ENCODE peak calls at places on chromosome X, in ten cellular contexts. Q is foreskin fibroblast, C is astrocyte, T is uterus, L is colonic mucosa, B is lung, D is thoracic aorta, J is fibroblast of pulmonary artery, W is upper lobe of right lung, Y is AG10803. Z is an unnamed sample.

GRCh38 chrX:64976673-64977040 is 407 bp upstream of the ZC4H2 start:
- DNase-seq in Q (no peak), C (no peak), T (peak), L (no peak), B (no peak), D (no peak), J (no peak), W (no peak), Y (no peak), Z (no peak)

GRCh38 chrX:151801980-151802379 is 67.4 kb downstream of the CNGA2 start:
- DNase-seq in Q (no peak), C (no peak), T (no peak), L (no peak), B (no peak), D (no peak), J (peak), W (no peak), Y (no peak), Z (no peak)

GRCh38 chrX:33339219-33339618 is 127.9 kb upstream of the DMD start:
- DNase-seq in Q (no peak), C (no peak), T (no peak), L (no peak), B (no peak), D (no peak), J (peak), W (no peak), Y (no peak), Z (no peak)

GRCh38 chrX:72430405-72430968 is 124.8 kb upstream of the CITED1 start:
- DNase-seq in Q (no peak), C (no peak), T (no peak), L (no peak), B (no peak), D (no peak), J (peak), W (no peak), Y (no peak), Z (no peak)

GRCh38 chrX:331145-331771 is 12.7 kb upstream of the GTPBP6 start:
- DNase-seq in Q (peak), C (no peak), T (no peak), L (no peak), B (no peak), D (no peak), J (peak), W (peak), Y (peak), Z (no peak)

GRCh38 chrX:35115205-35115604 is 172.6 kb downstream of the FAM47B start:
- DNase-seq in Q (peak), C (peak), T (no peak), L (no peak), B (no peak), D (no peak), J (peak), W (no peak), Y (peak), Z (no peak)

GRCh38 chrX:31608651-31609050 is 536.8 kb upstream of the FTHL17 start:
- DNase-seq in Q (no peak), C (no peak), T (no peak), L (no peak), B (no peak), D (no peak), J (peak), W (no peak), Y (no peak), Z (no peak)

GRCh38 chrX:64186974-64187761 is 18.3 kb downstream of the AMER1 start:
- DNase-seq in Q (no peak), C (no peak), T (no peak), L (no peak), B (no peak), D (no peak), J (no peak), W (no peak), Y (no peak), Z (no peak)

GRCh38 chrX:69133561-69134542 is 31.4 kb downstream of the PJA1 start:
- DNase-seq in Q (peak), C (peak), T (peak), L (peak), B (no peak), D (no peak), J (peak), W (no peak), Y (peak), Z (peak)

GRCh38 chrX:109940411-109940810 is 62.5 kb upstream of the TMEM164 start:
- DNase-seq in Q (no peak), C (peak), T (no peak), L (no peak), B (no peak), D (no peak), J (no peak), W (no peak), Y (no peak), Z (no peak)

GRCh38 chrX:20315140-20315539 is 48.4 kb upstream of the RPS6KA3 start:
- DNase-seq in Q (no peak), C (no peak), T (no peak), L (peak), B (no peak), D (no peak), J (no peak), W (no peak), Y (no peak), Z (no peak)

GRCh38 chrX:49286581-49286980 is 16.9 kb upstream of the GAGE10 start:
- DNase-seq in Q (no peak), C (no peak), T (no peak), L (no peak), B (no peak), D (no peak), J (no peak), W (no peak), Y (no peak), Z (no peak)

GRCh38 chrX:106243376-106243775 is 75.3 kb downstream of the PWWP3B start:
- DNase-seq in Q (no peak), C (no peak), T (no peak), L (no peak), B (no peak), D (no peak), J (no peak), W (no peak), Y (no peak), Z (no peak)

GRCh38 chrX:153878969-153879653 is 6.9 kb downstream of the L1CAM start:
- DNase-seq in Q (no peak), C (no peak), T (no peak), L (no peak), B (no peak), D (no peak), J (no peak), W (no peak), Y (no peak), Z (no peak)

GRCh38 chrX:154401918-154402621 is 3.9 kb downstream of the RPL10 start:
- DNase-seq in Q (peak), C (peak), T (no peak), L (no peak), B (no peak), D (no peak), J (no peak), W (no peak), Y (no peak), Z (no peak)

GRCh38 chrX:337331-337831 is 18.8 kb upstream of the GTPBP6 start:
- DNase-seq in Q (no peak), C (no peak), T (no peak), L (no peak), B (no peak), D (no peak), J (no peak), W (peak), Y (no peak), Z (no peak)

GRCh38 chrX:30913556-30913955 is 24.5 kb upstream of the TAB3 start:
- DNase-seq in Q (no peak), C (no peak), T (no peak), L (no peak), B (no peak), D (no peak), J (no peak), W (no peak), Y (no peak), Z (no peak)

GRCh38 chrX:139049455-139049854 is 337.9 kb upstream of the FGF13 start:
- DNase-seq in Q (no peak), C (peak), T (no peak), L (no peak), B (no peak), D (no peak), J (no peak), W (no peak), Y (peak), Z (no peak)

GRCh38 chrX:152832520-152832919 is 1.7 kb downstream of the NSDHL start:
- DNase-seq in Q (no peak), C (no peak), T (no peak), L (no peak), B (no peak), D (no peak), J (no peak), W (no peak), Y (no peak), Z (no peak)

GRCh38 chrX:43882294-43882681 is at the start of gene MAOB:
- DNase-seq in Q (no peak), C (no peak), T (peak), L (peak), B (no peak), D (no peak), J (no peak), W (peak), Y (no peak), Z (no peak)

GRCh38 chrX:43880439-43880838 is 1.8 kb downstream of the MAOB start:
- DNase-seq in Q (no peak), C (no peak), T (no peak), L (no peak), B (no peak), D (no peak), J (peak), W (no peak), Y (no peak), Z (no peak)

GRCh38 chrX:43878902-43879526 is 3.2 kb downstream of the MAOB start:
- DNase-seq in Q (no peak), C (no peak), T (peak), L (no peak), B (no peak), D (no peak), J (no peak), W (no peak), Y (no peak), Z (no peak)

GRCh38 chrX:43885617-43886016 is 3.4 kb upstream of the MAOB start:
- DNase-seq in Q (no peak), C (no peak), T (no peak), L (no peak), B (no peak), D (no peak), J (no peak), W (no peak), Y (no peak), Z (no peak)

DNA sequence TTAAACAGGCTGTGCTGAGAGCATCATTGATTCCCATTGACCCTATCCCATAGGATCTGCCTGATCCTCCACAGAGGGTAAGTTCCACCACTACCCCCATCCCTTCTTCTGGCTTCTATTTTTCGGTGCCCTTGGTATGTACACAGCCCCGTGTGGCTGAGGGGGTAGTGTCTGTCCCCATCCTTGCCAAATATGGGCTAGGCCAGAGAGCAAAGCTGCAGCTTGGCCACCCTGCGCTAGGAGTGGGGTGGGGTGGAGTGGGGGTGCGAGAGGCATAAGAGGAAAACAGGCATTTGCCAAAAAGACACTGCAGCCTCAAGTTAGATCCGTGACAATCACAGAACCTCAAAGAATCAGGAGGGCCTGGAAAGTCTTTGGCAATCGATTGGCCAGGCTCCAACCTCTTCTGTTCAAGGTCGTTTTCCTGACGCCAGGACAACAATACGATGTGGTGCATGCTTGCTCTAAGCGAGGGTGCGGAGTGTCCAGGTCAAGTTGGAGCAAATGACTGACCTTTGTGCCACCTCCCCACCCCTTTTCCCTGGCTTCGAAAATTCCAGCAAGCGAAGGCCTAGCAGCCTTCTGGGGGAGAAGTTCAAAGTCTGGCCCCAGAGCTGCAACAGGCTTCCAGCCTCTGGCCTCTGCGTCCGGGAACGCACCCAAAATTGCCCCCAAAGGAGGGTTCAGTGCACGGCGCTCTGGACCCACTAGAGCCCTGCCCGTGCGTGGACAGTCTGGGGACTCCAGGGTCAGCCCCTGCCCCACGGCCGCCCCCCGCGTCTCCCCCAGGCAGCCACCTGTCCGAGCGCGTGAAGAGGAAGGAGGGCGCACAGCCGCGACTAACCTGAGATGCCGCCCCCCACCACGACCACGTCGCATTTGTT is 598 bp downstream of the MAOB start:
- DNase-seq in Q (no peak), C (no peak), T (peak), L (peak), B (no peak), D (no peak), J (no peak), W (no peak), Y (peak), Z (no peak)
- H3K4me3 ChIP-seq in Q (no peak), C (no peak), T (peak), L (peak), B (peak), D (peak), J (no peak), W (peak), Y (no peak), Z (peak)

GRCh38 chrX:56802921-56803848 is 74.1 kb downstream of the NBDY start:
- DNase-seq in Q (peak), C (peak), T (peak), L (peak), B (peak), D (no peak), J (peak), W (no peak), Y (peak), Z (peak)
- TF ChIP-seq CTCF in Q (peak), C (peak), T (peak), L (peak), B (peak), D (no peak), J (peak), W (peak), Y (peak), Z (peak)

DNA sequence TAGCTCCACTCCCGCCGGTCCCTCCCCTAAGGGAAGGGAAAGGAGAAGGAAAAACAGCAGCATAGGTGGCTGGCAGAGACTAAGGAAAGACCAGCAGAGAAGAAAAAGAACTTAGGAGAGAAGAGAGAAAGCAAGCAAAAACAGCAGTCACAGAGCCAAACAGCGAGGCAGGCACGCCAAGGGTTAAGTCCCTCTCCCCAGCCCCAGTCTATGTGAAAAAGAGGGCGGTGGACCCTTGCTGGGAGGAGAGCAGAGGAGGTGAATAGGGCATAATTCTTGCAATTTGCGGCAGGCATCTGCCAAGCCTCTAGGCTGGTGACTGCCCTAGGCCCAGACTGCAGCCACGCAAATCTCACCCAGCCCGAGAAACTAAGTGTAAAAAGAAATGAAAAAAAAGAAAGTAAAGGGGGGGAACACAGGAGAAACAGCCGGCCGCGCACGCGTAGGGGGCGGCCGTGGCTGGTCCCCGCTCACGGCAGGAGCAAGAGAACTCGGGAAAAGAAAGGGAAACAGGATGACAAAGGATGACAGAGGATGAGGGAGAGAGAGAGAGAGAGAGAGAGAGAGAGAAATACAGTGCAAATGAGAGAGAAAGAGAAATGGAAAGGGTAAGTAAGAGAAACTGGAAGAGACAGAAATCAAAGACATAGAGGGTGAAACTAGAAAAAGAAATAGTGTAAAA is 48.6 kb downstream of the MAGEA9 start:
- DNase-seq in Q (peak), C (peak), T (no peak), L (no peak), B (no peak), D (no peak), J (peak), W (no peak), Y (peak), Z (no peak)
- H3K4me3 ChIP-seq in Q (peak), C (peak), T (peak), L (no peak), B (no peak), D (peak), J (peak), W (peak), Y (peak), Z (no peak)

DNA sequence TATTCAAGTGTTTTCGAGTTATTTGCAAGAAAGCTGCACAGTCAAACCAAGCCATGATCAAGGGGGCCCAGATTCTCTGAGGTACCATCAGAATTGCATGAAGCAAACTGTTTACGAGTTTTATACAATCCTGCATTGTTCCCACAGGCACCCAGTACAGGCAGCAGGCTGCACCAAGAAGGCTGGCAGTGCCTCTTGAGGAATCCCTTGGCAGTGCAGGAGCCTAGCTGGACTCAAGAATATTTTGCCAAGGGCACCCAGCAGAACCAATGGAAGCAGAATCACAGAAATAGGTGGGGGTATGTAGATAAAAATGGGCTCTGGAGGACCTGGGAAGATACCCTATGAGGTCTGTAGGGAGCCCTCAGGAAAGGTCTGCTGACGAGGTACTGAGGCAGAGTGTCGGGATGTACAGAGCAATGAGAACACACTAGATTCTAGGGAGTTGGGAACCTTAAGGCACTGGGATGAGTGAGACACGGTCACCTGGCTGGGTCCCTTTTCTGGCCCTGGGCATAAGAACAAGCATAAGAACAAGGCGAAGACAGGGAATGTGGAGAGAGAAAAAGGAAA is 2.5 kb upstream of the PLP1 start:
- DNase-seq in Q (peak), C (no peak), T (no peak), L (no peak), B (no peak), D (no peak), J (peak), W (no peak), Y (peak), Z (no peak)
- TF ChIP-seq CTCF in Q (peak), C (peak), T (peak), L (peak), B (no peak), D (peak), J (peak), W (peak), Y (peak), Z (peak)

GRCh38 chrX:40083979-40084359 is 13.8 kb downstream of the BCOR start:
- DNase-seq in Q (no peak), C (no peak), T (no peak), L (no peak), B (no peak), D (no peak), J (no peak), W (no peak), Y (no peak), Z (no peak)

GRCh38 chrX:40086569-40087335 is 11.0 kb downstream of the BCOR start:
- DNase-seq in Q (no peak), C (no peak), T (no peak), L (no peak), B (no peak), D (no peak), J (no peak), W (no peak), Y (no peak), Z (no peak)

GRCh38 chrX:40085086-40085551 is 12.6 kb downstream of the BCOR start:
- DNase-seq in Q (peak), C (peak), T (no peak), L (no peak), B (no peak), D (no peak), J (peak), W (no peak), Y (peak), Z (no peak)

GRCh38 chrX:40084471-40084870 is 13.3 kb downstream of the BCOR start:
- DNase-seq in Q (no peak), C (no peak), T (no peak), L (no peak), B (no peak), D (no peak), J (no peak), W (no peak), Y (no peak), Z (no peak)

DNA sequence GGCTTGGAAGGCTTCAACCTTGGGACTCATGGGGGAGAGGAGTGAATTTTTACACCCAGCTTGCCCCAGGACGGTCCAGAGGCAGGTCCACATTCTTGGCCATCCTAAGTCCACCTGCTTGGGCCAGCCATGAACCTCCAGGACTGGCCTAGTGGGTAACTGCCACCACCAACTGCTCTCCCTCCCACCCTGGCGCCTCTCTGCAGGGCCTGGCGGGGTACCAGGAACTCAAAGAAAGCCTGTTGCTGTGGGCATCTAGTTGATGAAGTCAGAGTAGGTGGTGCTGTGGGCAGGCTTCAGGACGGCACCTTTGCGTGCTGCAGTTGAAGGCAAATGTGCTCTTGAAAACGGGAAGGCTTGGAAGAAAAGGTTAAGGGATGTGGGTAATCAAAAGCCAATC is 12.0 kb downstream of the BCOR start:
- DNase-seq in Q (no peak), C (no peak), T (no peak), L (no peak), B (no peak), D (no peak), J (no peak), W (no peak), Y (no peak), Z (no peak)
- H3K4me3 ChIP-seq in Q (no peak), C (no peak), T (no peak), L (no peak), B (no peak), D (peak), J (no peak), W (no peak), Y (no peak), Z (no peak)

GRCh38 chrX:45557390-45557789 is 356.7 kb upstream of the DIPK2B start:
- DNase-seq in Q (no peak), C (no peak), T (no peak), L (no peak), B (no peak), D (no peak), J (peak), W (no peak), Y (no peak), Z (no peak)
- TF ChIP-seq CTCF in Q (no peak), C (no peak), T (no peak), L (no peak), B (no peak), D (no peak), J (peak), W (no peak), Y (no peak), Z (peak)

DNA sequence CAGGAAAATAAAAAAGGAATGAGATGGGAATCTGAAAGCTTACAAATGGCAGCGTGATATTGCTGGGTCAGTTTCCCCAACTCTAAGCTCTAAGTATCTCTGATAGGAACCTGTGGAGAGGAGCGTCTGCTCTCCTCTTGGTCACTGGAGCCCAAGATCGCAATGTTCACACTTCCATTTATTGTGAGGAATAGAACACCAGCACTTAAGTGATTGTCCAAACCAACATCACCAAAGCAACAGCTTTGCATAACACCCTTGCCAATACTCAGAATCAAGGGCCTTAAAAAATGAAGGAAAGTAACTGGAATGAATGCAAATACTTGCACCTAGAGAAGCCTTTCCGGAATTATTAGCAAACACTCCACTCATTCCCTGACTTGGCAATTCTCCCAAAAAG is 46.8 kb upstream of the ATXN3L start:
- DNase-seq in Q (no peak), C (no peak), T (no peak), L (no peak), B (no peak), D (no peak), J (no peak), W (no peak), Y (no peak), Z (no peak)
- H3K4me3 ChIP-seq in Q (no peak), C (no peak), T (no peak), L (no peak), B (no peak), D (no peak), J (no peak), W (no peak), Y (no peak), Z (no peak)

GRCh38 chrX:25021132-25021498 is 5.3 kb upstream of the ARX start:
- DNase-seq in Q (no peak), C (no peak), T (no peak), L (no peak), B (no peak), D (no peak), J (no peak), W (no peak), Y (no peak), Z (no peak)
- TF ChIP-seq CTCF in Q (no peak), C (no peak), T (no peak), L (no peak), B (no peak), D (no peak), J (no peak), W (no peak), Y (no peak), Z (no peak)

Z was measured in retinal pigment epithelial cell.